ENCODE peak calls at places on chromosomes 4 and X, in six cellular contexts. One of them, this sample, is unnamed.

GRCh38 chrX:19659929-19660328 is 144.6 kb upstream of the MAP3K15 start:
- DNase-seq in heart left ventricle: no peak
- DNase-seq in ovary: no peak
- DNase-seq in BE2C: no peak
- DNase-seq in left lung: no peak
- DNase-seq in psoas muscle: no peak
- DNase-seq in this sample: no peak

GRCh38 chr4:88705805-88706518 is 8.3 kb upstream of the NAP1L5 start:
- DNase-seq in heart left ventricle: no peak
- DNase-seq in ovary: no peak
- DNase-seq in BE2C: no peak
- DNase-seq in left lung: no peak
- DNase-seq in psoas muscle: no peak
- DNase-seq in this sample: no peak

GRCh38 chr4:104752337-104752736 is 257.6 kb upstream of the CXXC4 start:
- DNase-seq in heart left ventricle: no peak
- DNase-seq in ovary: no peak
- DNase-seq in BE2C: no peak
- DNase-seq in left lung: no peak
- DNase-seq in psoas muscle: no peak
- DNase-seq in this sample: no peak

GRCh38 chrX:47146121-47146935 is 1.3 kb downstream of the RBM10 start:
- DNase-seq in heart left ventricle: no peak
- DNase-seq in ovary: no peak
- DNase-seq in BE2C: no peak
- DNase-seq in left lung: no peak
- DNase-seq in psoas muscle: no peak
- DNase-seq in this sample: no peak

GRCh38 chr4:86935833-86936721 is 1.3 kb downstream of the AFF1 start:
- DNase-seq in heart left ventricle: peak; percentile 60
- DNase-seq in ovary: peak; percentile 71
- DNase-seq in BE2C: no peak
- DNase-seq in left lung: peak; percentile 74
- DNase-seq in psoas muscle: peak; percentile 50
- DNase-seq in this sample: peak; percentile 73

GRCh38 chr4:825969-826330 is at the start of gene CPLX1:
- DNase-seq in heart left ventricle: no peak
- DNase-seq in ovary: no peak
- DNase-seq in BE2C: peak; percentile 91
- DNase-seq in left lung: no peak
- DNase-seq in psoas muscle: peak; percentile 17
- DNase-seq in this sample: no peak

GRCh38 chr4:36385951-36386561 is 104.6 kb downstream of the DTHD1 start:
- DNase-seq in heart left ventricle: no peak
- DNase-seq in ovary: no peak
- DNase-seq in BE2C: no peak
- DNase-seq in left lung: no peak
- DNase-seq in psoas muscle: no peak
- DNase-seq in this sample: no peak

GRCh38 chrX:15943393-15943792 is 88.8 kb upstream of the AP1S2 start:
- DNase-seq in heart left ventricle: no peak
- DNase-seq in ovary: no peak
- DNase-seq in BE2C: no peak
- DNase-seq in left lung: no peak
- DNase-seq in psoas muscle: no peak
- DNase-seq in this sample: no peak

GRCh38 chr4:54233697-54234496 is 4.8 kb downstream of the PDGFRA start:
- DNase-seq in heart left ventricle: peak; percentile 77
- DNase-seq in ovary: peak; percentile 86
- DNase-seq in BE2C: peak; percentile 76
- DNase-seq in left lung: peak; percentile 80
- DNase-seq in psoas muscle: peak; percentile 76
- DNase-seq in this sample: peak; percentile 88

GRCh38 chr4:139841464-139842195 is 176.0 kb downstream of the MGST2 start:
- DNase-seq in heart left ventricle: no peak
- DNase-seq in ovary: no peak
- DNase-seq in BE2C: peak; percentile 61
- DNase-seq in left lung: no peak
- DNase-seq in psoas muscle: no peak
- DNase-seq in this sample: no peak

GRCh38 chr4:81724925-81725329 is 253.2 kb upstream of the RASGEF1B start:
- DNase-seq in heart left ventricle: peak; percentile 33
- DNase-seq in ovary: no peak
- DNase-seq in BE2C: no peak
- DNase-seq in left lung: peak; percentile 76
- DNase-seq in psoas muscle: peak; percentile 39
- DNase-seq in this sample: peak; percentile 61

GRCh38 chrX:102712216-102712966 is at the start of gene GPRASP2:
- DNase-seq in heart left ventricle: peak; percentile 35
- DNase-seq in ovary: peak; percentile 66
- DNase-seq in BE2C: peak; percentile 34
- DNase-seq in left lung: peak; percentile 47
- DNase-seq in psoas muscle: peak; percentile 47
- DNase-seq in this sample: peak; percentile 54

GRCh38 chrX:153537080-153537479 is 19.6 kb downstream of the ATP2B3 start:
- DNase-seq in heart left ventricle: no peak
- DNase-seq in ovary: no peak
- DNase-seq in BE2C: peak; percentile 22
- DNase-seq in left lung: no peak
- DNase-seq in psoas muscle: no peak
- DNase-seq in this sample: no peak

GRCh38 chrX:31929366-31929765 is 857.5 kb upstream of the FTHL17 start:
- DNase-seq in heart left ventricle: no peak
- DNase-seq in ovary: no peak
- DNase-seq in BE2C: no peak
- DNase-seq in left lung: no peak
- DNase-seq in psoas muscle: no peak
- DNase-seq in this sample: no peak

GRCh38 chr4:92368648-92369047 is 64.9 kb downstream of the GRID2 start:
- DNase-seq in heart left ventricle: no peak
- DNase-seq in ovary: no peak
- DNase-seq in BE2C: no peak
- DNase-seq in left lung: no peak
- DNase-seq in psoas muscle: no peak
- DNase-seq in this sample: no peak

GRCh38 chr4:115781528-115782146 is 668.2 kb upstream of the NDST4 start:
- DNase-seq in heart left ventricle: no peak
- DNase-seq in ovary: no peak
- DNase-seq in BE2C: no peak
- DNase-seq in left lung: no peak
- DNase-seq in psoas muscle: no peak
- DNase-seq in this sample: no peak

GRCh38 chr4:99949034-99949998 is 759 bp downstream of the H2AZ1 start:
- DNase-seq in heart left ventricle: peak; percentile 85
- DNase-seq in ovary: peak; percentile 92
- DNase-seq in BE2C: peak; percentile 93
- DNase-seq in left lung: peak; percentile 92
- DNase-seq in psoas muscle: peak; percentile 83
- DNase-seq in this sample: peak; percentile 92

GRCh38 chr4:99945718-99946345 is 586 bp downstream of the DNAJB14 start:
- DNase-seq in heart left ventricle: no peak
- DNase-seq in ovary: no peak
- DNase-seq in BE2C: peak; percentile 25
- DNase-seq in left lung: peak; percentile 45
- DNase-seq in psoas muscle: no peak
- DNase-seq in this sample: no peak

GRCh38 chr4:99947190-99947578 is 766 bp upstream of the DNAJB14 start:
- DNase-seq in heart left ventricle: no peak
- DNase-seq in ovary: no peak
- DNase-seq in BE2C: no peak
- DNase-seq in left lung: no peak
- DNase-seq in psoas muscle: no peak
- DNase-seq in this sample: no peak

GRCh38 chr4:99946346-99947189 is at the start of gene DNAJB14:
- DNase-seq in heart left ventricle: peak; percentile 87
- DNase-seq in ovary: peak; percentile 61
- DNase-seq in BE2C: peak; percentile 78
- DNase-seq in left lung: peak; percentile 85
- DNase-seq in psoas muscle: peak; percentile 81
- DNase-seq in this sample: peak; percentile 89

GRCh38 chr4:99947608-99948007 is 1.2 kb upstream of the DNAJB14 start:
- DNase-seq in heart left ventricle: no peak
- DNase-seq in ovary: no peak
- DNase-seq in BE2C: no peak
- DNase-seq in left lung: no peak
- DNase-seq in psoas muscle: no peak
- DNase-seq in this sample: no peak
- H3K4me1 ChIP-seq in heart left ventricle: no peaks in the 10 kb centered on the region
- H3K4me1 ChIP-seq in ovary: peaks cover 3% of the 10 kb centered on the region
- H3K4me1 ChIP-seq in BE2C: no peaks in the 10 kb centered on the region
- H3K4me1 ChIP-seq in left lung: peaks cover 13% of the 10 kb centered on the region
- H3K4me1 ChIP-seq in psoas muscle: peaks cover 31% of the 10 kb centered on the region
- H3K4me1 ChIP-seq in this sample: peaks cover 10% of the 10 kb centered on the region

DNA sequence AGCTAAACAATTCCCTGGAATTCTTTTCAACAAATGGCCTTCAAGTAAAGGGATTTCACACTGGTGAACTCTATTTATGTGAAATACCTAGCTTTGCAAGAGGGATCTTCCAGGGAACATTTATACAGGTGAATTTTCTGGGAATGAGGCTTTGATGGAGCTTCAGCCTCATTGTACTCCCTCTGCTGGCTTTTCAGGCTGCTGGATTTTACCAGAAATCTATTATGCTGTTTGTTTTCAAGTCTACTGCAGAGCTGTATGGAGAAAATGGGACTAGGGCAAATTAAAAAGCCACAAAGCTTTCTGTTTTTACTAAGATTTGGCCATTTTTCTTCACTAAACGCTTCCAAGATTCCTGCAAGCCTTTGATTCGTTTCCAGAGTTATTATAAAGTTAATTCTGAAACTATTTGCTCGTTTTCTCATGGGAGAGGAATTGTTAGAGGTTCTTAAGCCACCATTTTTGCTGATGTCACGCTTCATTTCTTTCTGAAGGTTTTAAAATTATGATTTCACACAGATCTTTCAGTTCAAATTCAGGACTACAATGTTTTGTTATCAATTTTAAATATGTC is 31.6 kb downstream of the KDM6A start:
- DNase-seq in heart left ventricle: no peak
- DNase-seq in ovary: no peak
- DNase-seq in BE2C: no peak
- DNase-seq in left lung: no peak
- DNase-seq in psoas muscle: no peak
- DNase-seq in this sample: no peak
- H3K4me1 ChIP-seq in heart left ventricle: no peaks in the 10 kb centered on the region
- H3K4me1 ChIP-seq in ovary: peaks cover 8% of the 10 kb centered on the region
- H3K4me1 ChIP-seq in BE2C: no peaks in the 10 kb centered on the region
- H3K4me1 ChIP-seq in left lung: peaks cover 8% of the 10 kb centered on the region
- H3K4me1 ChIP-seq in psoas muscle: peaks cover 72% of the 10 kb centered on the region
- H3K4me1 ChIP-seq in this sample: peaks cover 45% of the 10 kb centered on the region

DNA sequence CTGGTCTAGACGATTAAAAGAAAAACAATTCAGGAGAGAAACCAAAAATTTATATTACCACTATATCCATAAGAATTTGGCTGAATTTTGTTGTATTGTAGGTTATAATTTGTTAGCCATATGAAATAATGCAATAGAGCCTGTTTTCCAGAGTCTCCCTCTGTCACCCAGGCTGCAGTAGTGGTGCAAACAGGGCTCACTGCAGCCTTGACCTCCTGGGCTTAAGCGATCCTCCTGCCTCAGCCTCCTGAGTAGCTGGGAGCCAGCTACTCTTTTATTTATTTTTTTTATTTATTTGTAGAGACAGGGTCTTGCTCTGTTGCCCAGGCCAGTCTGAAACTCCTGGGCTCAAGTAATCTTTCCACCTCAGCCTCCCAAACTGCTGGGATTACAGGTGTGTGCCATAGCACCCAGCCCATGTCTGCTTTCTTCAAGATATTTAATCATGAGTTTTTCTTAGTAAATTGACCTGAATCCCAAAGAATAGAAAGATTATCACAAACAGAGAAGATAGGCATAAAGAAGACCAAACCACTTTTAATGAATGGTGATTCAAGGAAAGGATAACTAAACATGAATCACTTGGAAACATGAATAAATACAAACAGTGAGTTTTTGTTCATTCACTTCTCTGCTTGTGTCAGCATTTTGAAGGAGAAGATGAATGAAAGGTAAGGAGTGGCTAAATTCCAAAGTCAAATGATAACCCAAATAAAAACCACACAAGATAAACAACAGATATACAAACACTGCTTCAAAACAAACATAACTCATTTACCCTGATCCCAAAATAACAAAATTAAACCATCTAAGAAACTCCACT is 82.1 kb downstream of the PPP3CA start:
- DNase-seq in heart left ventricle: no peak
- DNase-seq in ovary: no peak
- DNase-seq in BE2C: no peak
- DNase-seq in left lung: no peak
- DNase-seq in psoas muscle: no peak
- DNase-seq in this sample: no peak
- H3K4me1 ChIP-seq in heart left ventricle: no peaks in the 10 kb centered on the region
- H3K4me1 ChIP-seq in ovary: no peaks in the 10 kb centered on the region
- H3K4me1 ChIP-seq in BE2C: no peaks in the 10 kb centered on the region
- H3K4me1 ChIP-seq in left lung: no peaks in the 10 kb centered on the region
- H3K4me1 ChIP-seq in psoas muscle: peaks cover 9% of the 10 kb centered on the region
- H3K4me1 ChIP-seq in this sample: no peaks in the 10 kb centered on the region

DNA sequence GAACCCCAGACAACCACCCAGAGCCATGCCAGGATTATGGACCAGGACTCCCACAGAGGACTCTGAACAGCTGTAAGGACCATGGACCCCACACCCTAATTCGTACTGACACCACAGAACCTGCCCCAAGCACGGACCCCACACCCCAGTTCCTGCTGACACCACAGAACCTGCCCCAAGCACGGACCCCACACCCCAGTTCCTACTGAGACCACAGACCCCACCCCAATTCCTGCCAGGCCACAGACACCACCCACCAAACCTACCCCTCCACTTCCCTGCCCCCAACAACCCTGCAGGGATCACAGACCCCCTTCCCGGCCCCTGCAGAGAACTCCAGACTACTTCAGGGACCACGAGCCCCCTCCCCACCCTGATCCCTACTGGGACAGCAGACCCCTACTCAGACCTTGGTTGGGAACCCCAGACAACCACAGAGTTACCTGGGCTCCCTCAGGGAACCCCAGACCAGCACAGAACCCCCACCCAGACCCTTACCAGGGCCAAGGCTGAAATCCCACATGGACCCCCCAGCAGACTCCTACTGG is 1.4 kb upstream of the DHRSX start:
- DNase-seq in heart left ventricle: no peak
- DNase-seq in ovary: no peak
- DNase-seq in BE2C: no peak
- DNase-seq in left lung: peak; percentile 32
- DNase-seq in psoas muscle: no peak
- DNase-seq in this sample: no peak
- H3K4me1 ChIP-seq in heart left ventricle: no peaks in the 10 kb centered on the region
- H3K4me1 ChIP-seq in ovary: peaks cover 5% of the 10 kb centered on the region
- H3K4me1 ChIP-seq in BE2C: no peaks in the 10 kb centered on the region
- H3K4me1 ChIP-seq in left lung: peaks cover 20% of the 10 kb centered on the region
- H3K4me1 ChIP-seq in psoas muscle: peaks cover 14% of the 10 kb centered on the region
- H3K4me1 ChIP-seq in this sample: no peaks in the 10 kb centered on the region

DNA sequence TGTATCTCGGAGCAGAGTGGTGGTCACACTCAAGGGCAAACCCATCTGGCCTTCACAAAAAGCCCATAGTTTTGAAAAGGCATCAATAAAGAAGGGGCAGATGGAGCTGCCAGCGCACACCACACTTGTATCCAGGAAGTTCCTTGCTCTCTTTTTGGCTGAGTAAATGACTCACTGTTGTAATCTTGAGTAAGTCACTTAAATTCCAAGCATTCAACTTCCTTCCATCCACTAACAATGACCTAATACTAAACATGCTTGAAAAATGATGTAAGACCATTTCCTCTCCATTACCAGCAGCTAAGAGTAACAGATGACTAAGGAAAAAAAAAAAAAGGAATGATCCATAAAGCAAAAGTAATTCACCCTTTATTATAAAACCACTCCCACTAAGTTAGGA is 32.4 kb upstream of the MYOZ2 start:
- DNase-seq in heart left ventricle: no peak
- DNase-seq in ovary: no peak
- DNase-seq in BE2C: no peak
- DNase-seq in left lung: peak; percentile 58
- DNase-seq in psoas muscle: peak; percentile 50
- DNase-seq in this sample: peak; percentile 71
- H3K4me1 ChIP-seq in heart left ventricle: peaks cover 2% of the 10 kb centered on the region
- H3K4me1 ChIP-seq in ovary: no peaks in the 10 kb centered on the region
- H3K4me1 ChIP-seq in BE2C: peaks cover 9% of the 10 kb centered on the region
- H3K4me1 ChIP-seq in left lung: peaks cover 4% of the 10 kb centered on the region
- H3K4me1 ChIP-seq in psoas muscle: peaks cover 51% of the 10 kb centered on the region
- H3K4me1 ChIP-seq in this sample: no peaks in the 10 kb centered on the region